ENCODE peak calls at places on chromosomes 3 and 15, in five cellular contexts. One of them, this sample, is unnamed.

GRCh38 chr3:74465652-74466415 is 148.6 kb downstream of the CNTN3 start:
- DNase-seq in GDM1: no peak
- DNase-seq in NCI-H2029: no peak
- DNase-seq in T-helper 1 cell: no peak
- DNase-seq in Kasumi-1: no peak
- DNase-seq in this sample: no peak

GRCh38 chr3:187382609-187383151 is 14.5 kb downstream of the RTP4 start:
- DNase-seq in NCI-H2029: no peak
- DNase-seq in GDM1: no peak
- DNase-seq in T-helper 1 cell: no peak
- DNase-seq in Kasumi-1: no peak
- DNase-seq in this sample: no peak

GRCh38 chr15:73265536-73266153 is 103.1 kb downstream of the HCN4 start:
- DNase-seq in T-helper 1 cell: peak
- DNase-seq in GDM1: no peak
- DNase-seq in Kasumi-1: peak
- DNase-seq in NCI-H2029: peak
- DNase-seq in this sample: peak

GRCh38 chr3:152403632-152404066 is 134.9 kb downstream of the MBNL1 start:
- DNase-seq in GDM1: no peak
- DNase-seq in Kasumi-1: no peak
- DNase-seq in NCI-H2029: no peak
- DNase-seq in T-helper 1 cell: no peak
- DNase-seq in this sample: no peak

GRCh38 chr15:49953421-49953820 is 165.6 kb downstream of the ATP8B4 start:
- DNase-seq in Kasumi-1: no peak
- DNase-seq in NCI-H2029: no peak
- DNase-seq in GDM1: no peak
- DNase-seq in T-helper 1 cell: no peak
- DNase-seq in this sample: no peak

GRCh38 chr3:42979044-42979962 is at the start of gene GASK1A:
- DNase-seq in T-helper 1 cell: no peak
- DNase-seq in GDM1: peak
- DNase-seq in NCI-H2029: peak
- DNase-seq in Kasumi-1: peak
- DNase-seq in this sample: no peak

GRCh38 chr15:69727257-69727924 is 274.8 kb downstream of the RPLP1 start:
- DNase-seq in NCI-H2029: no peak
- DNase-seq in T-helper 1 cell: no peak
- DNase-seq in GDM1: no peak
- DNase-seq in Kasumi-1: no peak
- DNase-seq in this sample: no peak

GRCh38 chr15:65638681-65639089 is 16.9 kb downstream of the SLC24A1 start:
- DNase-seq in GDM1: peak
- DNase-seq in NCI-H2029: peak
- DNase-seq in T-helper 1 cell: peak
- DNase-seq in Kasumi-1: peak
- DNase-seq in this sample: peak

GRCh38 chr3:126005951-126006350 is 37.0 kb downstream of the ROPN1B start:
- DNase-seq in T-helper 1 cell: no peak
- DNase-seq in NCI-H2029: no peak
- DNase-seq in GDM1: no peak
- DNase-seq in Kasumi-1: no peak
- DNase-seq in this sample: no peak

GRCh38 chr15:75198560-75199346 is 2.9 kb upstream of the C15orf39 start:
- DNase-seq in Kasumi-1: no peak
- DNase-seq in GDM1: peak
- DNase-seq in NCI-H2029: peak
- DNase-seq in T-helper 1 cell: no peak
- DNase-seq in this sample: no peak

GRCh38 chr3:150348500-150348899 is 59.6 kb upstream of the TSC22D2 start:
- DNase-seq in GDM1: no peak
- DNase-seq in T-helper 1 cell: no peak
- DNase-seq in NCI-H2029: no peak
- DNase-seq in Kasumi-1: no peak
- DNase-seq in this sample: no peak

GRCh38 chr3:159182961-159183360 is 381.1 kb downstream of the MFSD1 start:
- DNase-seq in Kasumi-1: no peak
- DNase-seq in GDM1: no peak
- DNase-seq in NCI-H2029: no peak
- DNase-seq in T-helper 1 cell: no peak
- DNase-seq in this sample: no peak

GRCh38 chr3:73759290-73759689 is 134.5 kb upstream of the PDZRN3 start:
- DNase-seq in GDM1: no peak
- DNase-seq in T-helper 1 cell: no peak
- DNase-seq in NCI-H2029: no peak
- DNase-seq in Kasumi-1: no peak
- DNase-seq in this sample: no peak

GRCh38 chr3:140188285-140188684 is 253.3 kb downstream of the CLSTN2 start:
- DNase-seq in NCI-H2029: peak
- DNase-seq in T-helper 1 cell: no peak
- DNase-seq in Kasumi-1: no peak
- DNase-seq in GDM1: no peak
- DNase-seq in this sample: no peak

GRCh38 chr3:172687501-172687900 is 23.4 kb downstream of the NCEH1 start:
- DNase-seq in Kasumi-1: no peak
- DNase-seq in T-helper 1 cell: no peak
- DNase-seq in NCI-H2029: no peak
- DNase-seq in GDM1: no peak
- DNase-seq in this sample: no peak

GRCh38 chr3:31908391-31909097 is 72.5 kb downstream of the OSBPL10 start:
- DNase-seq in Kasumi-1: no peak
- DNase-seq in GDM1: no peak
- DNase-seq in NCI-H2029: peak
- DNase-seq in T-helper 1 cell: no peak
- DNase-seq in this sample: no peak

GRCh38 chr15:46848704-46849103 is 868.6 kb upstream of the SEMA6D start:
- DNase-seq in T-helper 1 cell: no peak
- DNase-seq in Kasumi-1: no peak
- DNase-seq in NCI-H2029: no peak
- DNase-seq in GDM1: no peak
- DNase-seq in this sample: no peak

GRCh38 chr3:132543016-132543739 is 53.9 kb upstream of the ACKR4 start:
- DNase-seq in T-helper 1 cell: no peak
- DNase-seq in Kasumi-1: peak
- DNase-seq in GDM1: no peak
- DNase-seq in NCI-H2029: no peak
- DNase-seq in this sample: no peak

GRCh38 chr15:62389887-62390792 is 225.1 kb upstream of the C2CD4B start:
- DNase-seq in NCI-H2029: peak
- DNase-seq in GDM1: peak
- DNase-seq in T-helper 1 cell: peak
- DNase-seq in Kasumi-1: peak
- DNase-seq in this sample: peak

GRCh38 chr15:88954431-88955277 is 41.5 kb upstream of the MFGE8 start:
- DNase-seq in Kasumi-1: no peak
- DNase-seq in NCI-H2029: no peak
- DNase-seq in T-helper 1 cell: no peak
- DNase-seq in GDM1: no peak
- DNase-seq in this sample: no peak

GRCh38 chr3:111768571-111769100 is 90.4 kb upstream of the PHLDB2 start:
- DNase-seq in Kasumi-1: no peak
- DNase-seq in NCI-H2029: no peak
- DNase-seq in GDM1: no peak
- DNase-seq in T-helper 1 cell: no peak
- DNase-seq in this sample: no peak

GRCh38 chr3:141625506-141625905 is 112.6 kb upstream of the RNF7 start:
- DNase-seq in NCI-H2029: no peak
- DNase-seq in Kasumi-1: no peak
- DNase-seq in T-helper 1 cell: no peak
- DNase-seq in GDM1: no peak
- DNase-seq in this sample: no peak

GRCh38 chr3:48765376-48765775 is 48.4 kb upstream of the IP6K2 start:
- DNase-seq in NCI-H2029: no peak
- DNase-seq in GDM1: no peak
- DNase-seq in Kasumi-1: peak
- DNase-seq in T-helper 1 cell: no peak
- DNase-seq in this sample: no peak

GRCh38 chr15:22911306-22911705 is 68.9 kb downstream of the CYFIP1 start:
- DNase-seq in Kasumi-1: no peak
- DNase-seq in GDM1: no peak
- DNase-seq in NCI-H2029: no peak
- DNase-seq in T-helper 1 cell: no peak
- DNase-seq in this sample: no peak

GRCh38 chr15:40338921-40339620 is 1.7 kb downstream of the CCDC9B start:
- DNase-seq in GDM1: no peak
- DNase-seq in NCI-H2029: no peak
- DNase-seq in T-helper 1 cell: no peak
- DNase-seq in Kasumi-1: no peak
- DNase-seq in this sample: no peak

GRCh38 chr15:59008086-59008485 is 20.6 kb downstream of the RNF111 start:
- DNase-seq in T-helper 1 cell: no peak
- DNase-seq in NCI-H2029: no peak
- DNase-seq in Kasumi-1: no peak
- DNase-seq in GDM1: no peak
- DNase-seq in this sample: no peak

GRCh38 chr3:8843347-8843746 is 73.9 kb upstream of the OXTR start:
- DNase-seq in Kasumi-1: no peak
- DNase-seq in T-helper 1 cell: no peak
- DNase-seq in GDM1: no peak
- DNase-seq in NCI-H2029: no peak
- DNase-seq in this sample: no peak

GRCh38 chr3:189841474-189842205 is 210.5 kb downstream of the TP63 start:
- DNase-seq in NCI-H2029: no peak
- DNase-seq in T-helper 1 cell: no peak
- DNase-seq in GDM1: no peak
- DNase-seq in Kasumi-1: no peak
- DNase-seq in this sample: no peak

GRCh38 chr15:43934480-43934879 is 107.7 kb downstream of the WDR76 start:
- DNase-seq in GDM1: no peak
- DNase-seq in Kasumi-1: no peak
- DNase-seq in NCI-H2029: no peak
- DNase-seq in T-helper 1 cell: no peak
- DNase-seq in this sample: no peak

GRCh38 chr15:60363903-60364302 is 33.9 kb downstream of the ANXA2 start:
- DNase-seq in GDM1: no peak
- DNase-seq in NCI-H2029: no peak
- DNase-seq in Kasumi-1: no peak
- DNase-seq in T-helper 1 cell: no peak
- DNase-seq in this sample: no peak

GRCh38 chr3:30161370-30161769 is 445.0 kb upstream of the TGFBR2 start:
- DNase-seq in NCI-H2029: no peak
- DNase-seq in Kasumi-1: no peak
- DNase-seq in GDM1: no peak
- DNase-seq in T-helper 1 cell: no peak
- DNase-seq in this sample: no peak

GRCh38 chr3:178382388-178383061 is 153.7 kb upstream of the KCNMB2 start:
- DNase-seq in NCI-H2029: no peak
- DNase-seq in GDM1: no peak
- DNase-seq in Kasumi-1: no peak
- DNase-seq in T-helper 1 cell: no peak
- DNase-seq in this sample: no peak

GRCh38 chr15:88658972-88659931 is 20.4 kb downstream of the ISG20 start:
- DNase-seq in Kasumi-1: no peak
- DNase-seq in NCI-H2029: no peak
- DNase-seq in GDM1: no peak
- DNase-seq in T-helper 1 cell: no peak
- DNase-seq in this sample: no peak

GRCh38 chr15:101256756-101257155 is 4.9 kb upstream of the CHSY1 start:
- DNase-seq in GDM1: no peak
- DNase-seq in NCI-H2029: no peak
- DNase-seq in T-helper 1 cell: no peak
- DNase-seq in Kasumi-1: peak
- DNase-seq in this sample: no peak

GRCh38 chr15:60301024-60301423 is 96.8 kb downstream of the ANXA2 start:
- DNase-seq in NCI-H2029: no peak
- DNase-seq in GDM1: no peak
- DNase-seq in Kasumi-1: no peak
- DNase-seq in T-helper 1 cell: no peak
- DNase-seq in this sample: no peak

GRCh38 chr3:27578032-27578431 is 93.8 kb upstream of the SLC4A7 start:
- DNase-seq in Kasumi-1: no peak
- DNase-seq in T-helper 1 cell: no peak
- DNase-seq in GDM1: no peak
- DNase-seq in NCI-H2029: no peak
- DNase-seq in this sample: no peak

GRCh38 chr15:29566914-29567313 is 255.4 kb downstream of the TJP1 start:
- DNase-seq in NCI-H2029: no peak
- DNase-seq in Kasumi-1: no peak
- DNase-seq in T-helper 1 cell: no peak
- DNase-seq in GDM1: no peak
- DNase-seq in this sample: no peak

This sample was measured in effector CD4-positive, alpha-beta T cell.